ENCODE peak calls at places on chromosomes 7 and 10, in five cellular contexts. M is lower lobe of right lung, E is GM23248, F is upper lobe of left lung, A is HCT116. R is an unnamed sample.

GRCh38 chr7:43904533-43905208 is 1.7 kb downstream of the URGCP start:
- DNase-seq in M (no peak), E (peak; percentile 79), F (no peak), A (no peak), R (peak; percentile 33)

GRCh38 chr7:88866265-88866863 is 70.8 kb upstream of the TEX47 start:
- DNase-seq in M (no peak), E (no peak), F (no peak), A (no peak), R (no peak)

GRCh38 chr7:5229451-5230271 is 39.6 kb downstream of the WIPI2 start:
- DNase-seq in M (peak; percentile 34), E (no peak), F (no peak), A (no peak), R (no peak)

GRCh38 chr7:30280631-30281030 is 3.8 kb upstream of the ZNRF2 start:
- DNase-seq in M (no peak), E (no peak), F (no peak), A (no peak), R (no peak)

GRCh38 chr7:34452363-34452762 is 205.7 kb upstream of the NPSR1 start:
- DNase-seq in M (no peak), E (peak; percentile 5), F (no peak), A (no peak), R (no peak)

GRCh38 chr7:11203224-11203623 is 229.6 kb downstream of the PHF14 start:
- DNase-seq in M (no peak), E (no peak), F (no peak), A (no peak), R (no peak)

GRCh38 chr10:133616371-133617130 is 10.0 kb downstream of the FRG2B start:
- DNase-seq in M (no peak), E (no peak), F (peak; percentile 45), A (no peak), R (no peak)

GRCh38 chr7:83305027-83305426 is 142.3 kb upstream of the PCLO start:
- DNase-seq in M (no peak), E (peak; percentile 2), F (no peak), A (no peak), R (peak; percentile 28)

GRCh38 chr7:37467017-37467416 is 18.4 kb upstream of the ELMO1 start:
- DNase-seq in M (no peak), E (no peak), F (no peak), A (no peak), R (no peak)

GRCh38 chr10:83612746-83613145 is 526.6 kb upstream of the GHITM start:
- DNase-seq in M (no peak), E (no peak), F (no peak), A (no peak), R (no peak)

GRCh38 chr10:9814285-9814866 is 1203.3 kb upstream of the CELF2 start:
- DNase-seq in M (no peak), E (peak; percentile 50), F (no peak), A (no peak), R (no peak)

GRCh38 chr7:144391823-144392255 is 11.7 kb downstream of the NOBOX start:
- DNase-seq in M (no peak), E (peak; percentile 79), F (no peak), A (peak; percentile 54), R (peak; percentile 87)

GRCh38 chr7:159015081-159015893 is 129.4 kb downstream of the VIPR2 start:
- DNase-seq in M (peak; percentile 68), E (peak; percentile 43), F (peak; percentile 72), A (no peak), R (peak; percentile 5)

GRCh38 chr10:44006826-44007225 is 358.1 kb upstream of the ZNF32 start:
- DNase-seq in M (no peak), E (peak; percentile 17), F (no peak), A (no peak), R (no peak)

GRCh38 chr7:80107278-80107677 is 27.4 kb upstream of the GNAI1 start:
- DNase-seq in M (no peak), E (no peak), F (no peak), A (no peak), R (no peak)

GRCh38 chr10:130464426-130464825 is 328.2 kb downstream of the GLRX3 start:
- DNase-seq in M (no peak), E (no peak), F (no peak), A (no peak), R (no peak)

GRCh38 chr10:119252051-119252465 is 44.7 kb downstream of the GRK5 start:
- DNase-seq in M (no peak), E (no peak), F (no peak), A (no peak), R (no peak)

DNA sequence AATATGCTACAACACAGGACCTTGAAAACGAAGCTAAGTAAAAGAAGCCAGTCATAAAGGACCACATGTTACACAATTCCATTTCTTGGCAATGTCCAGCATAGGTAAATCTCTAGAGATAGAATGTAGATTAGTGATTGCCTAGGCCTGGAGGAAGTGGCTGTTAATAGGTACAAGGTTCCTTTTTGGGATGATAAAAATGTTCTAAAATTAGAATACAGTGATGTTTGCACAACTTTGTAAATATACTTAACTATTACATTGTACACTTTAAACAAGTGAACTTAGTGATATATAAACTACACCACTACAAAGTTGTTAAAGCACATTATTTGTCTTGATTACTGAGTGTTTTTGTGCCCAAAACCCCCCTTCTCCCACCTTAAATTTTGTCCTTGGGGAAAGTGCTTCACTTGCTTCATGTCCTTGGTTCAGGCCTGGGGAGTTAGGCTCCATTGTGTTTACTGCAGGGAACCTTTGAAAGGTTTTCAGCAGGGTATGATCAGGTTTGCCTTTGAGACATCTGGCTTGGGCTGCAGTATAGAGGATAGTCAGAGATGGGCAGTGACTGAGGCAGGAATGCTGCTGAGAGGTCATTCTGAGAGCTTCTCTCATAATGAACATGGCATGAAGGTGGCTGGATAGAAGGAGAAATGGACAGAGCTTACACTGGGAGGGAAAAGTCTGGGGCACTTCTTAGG is 1052.6 kb downstream of the REEP3 start:
- DNase-seq in M (no peak), E (no peak), F (no peak), A (no peak), R (no peak)
- H3K4me1 ChIP-seq in M (no peaks in the 10 kb centered on the region), E (no peaks in the 10 kb centered on the region), F (no peaks in the 10 kb centered on the region), A (no peaks in the 10 kb centered on the region), R (no peaks in the 10 kb centered on the region)

DNA sequence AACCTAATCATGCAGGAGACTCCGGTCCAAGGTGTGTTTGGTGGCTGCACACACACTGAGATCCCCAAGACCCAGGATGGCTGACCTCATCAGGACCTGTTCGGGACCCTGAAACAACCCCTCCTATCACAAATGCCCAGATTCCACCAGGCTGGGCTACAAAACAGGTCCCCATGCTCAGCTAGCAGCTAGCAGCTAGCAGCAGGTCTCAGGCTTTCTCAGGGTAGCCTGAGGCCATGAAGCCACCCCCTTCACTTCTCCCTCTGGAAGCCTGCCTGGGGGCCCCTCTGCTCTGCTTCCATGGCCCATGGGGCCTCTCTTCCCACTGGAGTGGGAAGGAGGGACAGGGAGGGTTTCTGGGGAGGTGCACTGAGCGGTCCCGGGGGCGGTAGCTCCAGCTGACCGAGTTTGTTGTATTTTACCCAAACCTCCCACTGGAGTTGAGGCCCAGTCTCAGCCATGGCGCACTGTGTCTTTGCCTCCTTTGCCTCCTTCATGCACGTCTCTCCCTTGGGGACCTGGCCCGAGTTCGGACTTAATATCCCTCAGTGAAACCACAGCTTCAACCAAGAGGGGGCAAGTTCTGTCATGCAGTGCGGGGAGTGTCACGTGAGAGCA is 95.1 kb upstream of the GPR26 start:
- DNase-seq in M (no peak), E (no peak), F (no peak), A (no peak), R (no peak)
- H3K27me3 ChIP-seq in M (peaks cover 52% of the 10 kb centered on the region), E (peaks cover 13% of the 10 kb centered on the region), F (no peaks in the 10 kb centered on the region), A (peaks cover 16% of the 10 kb centered on the region), R (peaks cover 61% of the 10 kb centered on the region)

DNA sequence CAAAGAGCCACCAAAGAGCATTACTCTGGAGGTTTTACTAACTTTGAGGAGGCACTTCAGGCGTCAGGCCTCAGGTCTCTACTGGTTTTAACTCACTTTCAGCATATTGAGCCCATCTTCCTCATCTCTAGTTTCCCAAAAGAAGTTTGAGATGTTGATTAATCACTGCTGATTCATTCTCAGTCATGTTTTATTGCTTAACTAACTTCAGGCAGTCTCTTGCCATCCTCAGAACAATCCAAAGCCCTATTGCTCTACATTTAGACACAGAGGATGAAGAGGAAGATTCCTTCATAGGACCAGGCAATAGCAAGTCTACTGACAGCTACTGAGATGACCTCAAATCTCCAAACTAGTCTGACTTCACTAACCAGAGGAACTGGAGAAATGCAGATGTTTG is 39.1 kb upstream of the BET1 start:
- DNase-seq in M (no peak), E (peak; percentile 84), F (no peak), A (no peak), R (peak; percentile 55)
- H3K4me1 ChIP-seq in M (no peaks in the 10 kb centered on the region), E (peaks cover 17% of the 10 kb centered on the region), F (no peaks in the 10 kb centered on the region), A (no peaks in the 10 kb centered on the region), R (peaks cover 19% of the 10 kb centered on the region)

GRCh38 chr7:101128040-101128834 is 1.3 kb downstream of the SERPINE1 start:
- DNase-seq in M (no peak), E (peak; percentile 56), F (no peak), A (no peak), R (no peak)

GRCh38 chr7:101124376-101125056 is 2.4 kb upstream of the SERPINE1 start:
- DNase-seq in M (no peak), E (peak; percentile 94), F (no peak), A (no peak), R (peak; percentile 88)

GRCh38 chr7:101126651-101127459 is at the start of gene SERPINE1:
- DNase-seq in M (peak; percentile 83), E (peak; percentile 100), F (peak; percentile 84), A (peak; percentile 86), R (peak; percentile 98)

GRCh38 chr7:101127460-101128039 is 646 bp downstream of the SERPINE1 start:
- DNase-seq in M (no peak), E (peak; percentile 51), F (no peak), A (no peak), R (no peak)

DNA sequence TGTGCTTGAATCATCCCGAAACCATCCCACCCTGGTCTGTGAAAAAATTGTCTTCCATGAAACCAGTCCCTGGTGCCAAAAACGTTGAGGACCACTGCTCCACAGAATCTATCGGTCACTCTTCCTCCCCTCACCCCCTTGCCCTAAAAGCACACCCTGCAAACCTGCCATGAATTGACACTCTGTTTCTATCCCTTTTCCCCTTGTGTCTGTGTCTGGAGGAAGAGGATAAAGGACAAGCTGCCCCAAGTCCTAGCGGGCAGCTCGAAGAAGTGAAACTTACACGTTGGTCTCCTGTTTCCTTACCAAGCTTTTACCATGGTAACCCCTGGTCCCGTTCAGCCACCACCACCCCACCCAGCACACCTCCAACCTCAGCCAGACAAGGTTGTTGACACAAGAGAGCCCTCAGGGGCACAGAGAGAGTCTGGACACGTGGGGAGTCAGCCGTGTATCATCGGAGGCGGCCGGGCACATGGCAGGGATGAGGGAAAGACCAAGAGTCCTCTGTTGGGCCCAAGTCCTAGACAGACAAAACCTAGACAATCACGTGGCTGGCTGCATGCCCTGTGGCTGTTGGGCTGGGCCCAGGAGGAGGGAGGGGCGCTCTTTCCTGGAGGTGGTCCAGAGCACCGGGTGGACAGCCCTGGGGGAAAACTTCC is 784 bp upstream of the SERPINE1 start:
- DNase-seq in M (peak; percentile 60), E (peak; percentile 84), F (peak; percentile 45), A (no peak), R (peak; percentile 76)
- H3K27me3 ChIP-seq in M (no peaks in the 10 kb centered on the region), E (no peaks in the 10 kb centered on the region), F (no peaks in the 10 kb centered on the region), A (no peaks in the 10 kb centered on the region), R (no peaks in the 10 kb centered on the region)

R was measured in adipocyte.